ENCODE peak calls at places on chromosomes 4 and X, in eight cellular contexts. One of them, this sample, is unnamed.

GRCh38 chr4:21011106-21011505 is 310.8 kb downstream of the PACRGL start:
- DNase-seq in prostate gland: no peak
- DNase-seq in right cardiac atrium: no peak
- DNase-seq in tibial artery: no peak
- DNase-seq in upper lobe of right lung: no peak
- DNase-seq in mesendoderm: no peak
- DNase-seq in aorta: no peak
- DNase-seq in uterus: no peak
- DNase-seq in this sample: no peak

GRCh38 chr4:1291996-1292702 is 2.5 kb downstream of the MAEA start:
- DNase-seq in tibial artery: peak
- DNase-seq in prostate gland: no peak
- DNase-seq in right cardiac atrium: no peak
- DNase-seq in uterus: no peak
- DNase-seq in mesendoderm: no peak
- DNase-seq in aorta: peak
- DNase-seq in upper lobe of right lung: no peak
- DNase-seq in this sample: no peak

GRCh38 chr4:112526061-112526460 is 10.1 kb upstream of the NEUROG2 start:
- DNase-seq in aorta: no peak
- DNase-seq in uterus: no peak
- DNase-seq in prostate gland: no peak
- DNase-seq in mesendoderm: no peak
- DNase-seq in upper lobe of right lung: no peak
- DNase-seq in right cardiac atrium: no peak
- DNase-seq in tibial artery: no peak
- DNase-seq in this sample: no peak

GRCh38 chr4:69731261-69731660 is 29.2 kb downstream of the SULT1B1 start:
- DNase-seq in mesendoderm: no peak
- DNase-seq in right cardiac atrium: no peak
- DNase-seq in upper lobe of right lung: no peak
- DNase-seq in tibial artery: no peak
- DNase-seq in uterus: no peak
- DNase-seq in prostate gland: no peak
- DNase-seq in aorta: no peak
- DNase-seq in this sample: no peak

GRCh38 chrX:149185087-149185486 is 320.0 kb downstream of the IDS start:
- DNase-seq in uterus: no peak
- DNase-seq in upper lobe of right lung: no peak
- DNase-seq in tibial artery: no peak
- DNase-seq in right cardiac atrium: no peak
- DNase-seq in mesendoderm: no peak
- DNase-seq in aorta: no peak
- DNase-seq in prostate gland: no peak
- DNase-seq in this sample: no peak

GRCh38 chr4:21826071-21826470 is 122.5 kb downstream of the KCNIP4 start:
- DNase-seq in uterus: no peak
- DNase-seq in mesendoderm: no peak
- DNase-seq in prostate gland: no peak
- DNase-seq in upper lobe of right lung: no peak
- DNase-seq in tibial artery: no peak
- DNase-seq in right cardiac atrium: no peak
- DNase-seq in aorta: no peak
- DNase-seq in this sample: no peak

GRCh38 chrX:93985621-93986020 is 311.6 kb downstream of the FAM133A start:
- DNase-seq in prostate gland: no peak
- DNase-seq in uterus: no peak
- DNase-seq in upper lobe of right lung: no peak
- DNase-seq in tibial artery: no peak
- DNase-seq in right cardiac atrium: no peak
- DNase-seq in mesendoderm: peak
- DNase-seq in aorta: no peak
- DNase-seq in this sample: no peak

GRCh38 chr4:60805500-60806313 is 394.4 kb upstream of the ADGRL3 start:
- DNase-seq in aorta: no peak
- DNase-seq in upper lobe of right lung: no peak
- DNase-seq in prostate gland: no peak
- DNase-seq in tibial artery: no peak
- DNase-seq in uterus: no peak
- DNase-seq in right cardiac atrium: no peak
- DNase-seq in mesendoderm: peak
- DNase-seq in this sample: no peak

GRCh38 chr4:6441202-6441582 is 31.2 kb downstream of the PPP2R2C start:
- DNase-seq in right cardiac atrium: no peak
- DNase-seq in tibial artery: no peak
- DNase-seq in upper lobe of right lung: peak
- DNase-seq in aorta: peak
- DNase-seq in prostate gland: no peak
- DNase-seq in uterus: no peak
- DNase-seq in mesendoderm: no peak
- DNase-seq in this sample: no peak

GRCh38 chr4:22410645-22411247 is 105.1 kb downstream of the ADGRA3 start:
- DNase-seq in prostate gland: no peak
- DNase-seq in right cardiac atrium: no peak
- DNase-seq in tibial artery: no peak
- DNase-seq in upper lobe of right lung: no peak
- DNase-seq in mesendoderm: no peak
- DNase-seq in uterus: no peak
- DNase-seq in aorta: no peak
- DNase-seq in this sample: no peak

GRCh38 chrX:76428243-76429130 is 977 bp downstream of the MAGEE1 start:
- DNase-seq in aorta: peak
- DNase-seq in upper lobe of right lung: peak
- DNase-seq in prostate gland: peak
- DNase-seq in right cardiac atrium: peak
- DNase-seq in tibial artery: no peak
- DNase-seq in uterus: peak
- DNase-seq in mesendoderm: peak
- DNase-seq in this sample: peak

GRCh38 chr4:182144621-182145359 is 98.4 kb upstream of the TENM3 start:
- DNase-seq in upper lobe of right lung: no peak
- DNase-seq in aorta: peak
- DNase-seq in tibial artery: no peak
- DNase-seq in mesendoderm: peak
- DNase-seq in right cardiac atrium: peak
- DNase-seq in uterus: peak
- DNase-seq in prostate gland: no peak
- DNase-seq in this sample: no peak

GRCh38 chr4:119638359-119638758 is 9.8 kb upstream of the PDE5A start:
- DNase-seq in right cardiac atrium: no peak
- DNase-seq in tibial artery: no peak
- DNase-seq in prostate gland: no peak
- DNase-seq in upper lobe of right lung: no peak
- DNase-seq in mesendoderm: no peak
- DNase-seq in aorta: no peak
- DNase-seq in uterus: no peak
- DNase-seq in this sample: no peak

GRCh38 chr4:125433453-125433852 is 118.7 kb downstream of the FAT4 start:
- DNase-seq in mesendoderm: no peak
- DNase-seq in prostate gland: no peak
- DNase-seq in aorta: no peak
- DNase-seq in upper lobe of right lung: no peak
- DNase-seq in tibial artery: no peak
- DNase-seq in right cardiac atrium: no peak
- DNase-seq in uterus: no peak
- DNase-seq in this sample: no peak

GRCh38 chr4:104826171-104826570 is 320.5 kb upstream of the TET2 start:
- DNase-seq in aorta: no peak
- DNase-seq in mesendoderm: no peak
- DNase-seq in right cardiac atrium: no peak
- DNase-seq in prostate gland: no peak
- DNase-seq in upper lobe of right lung: no peak
- DNase-seq in tibial artery: no peak
- DNase-seq in uterus: no peak
- DNase-seq in this sample: no peak

GRCh38 chrX:17833954-17834353 is 27.1 kb downstream of the RAI2 start:
- DNase-seq in prostate gland: no peak
- DNase-seq in right cardiac atrium: peak
- DNase-seq in tibial artery: no peak
- DNase-seq in aorta: no peak
- DNase-seq in mesendoderm: no peak
- DNase-seq in uterus: no peak
- DNase-seq in upper lobe of right lung: no peak
- DNase-seq in this sample: no peak

GRCh38 chr4:5711479-5712184 is 631 bp downstream of the EVC start:
- DNase-seq in uterus: peak
- DNase-seq in mesendoderm: peak
- DNase-seq in upper lobe of right lung: peak
- DNase-seq in tibial artery: no peak
- DNase-seq in right cardiac atrium: peak
- DNase-seq in aorta: peak
- DNase-seq in prostate gland: no peak
- DNase-seq in this sample: peak

GRCh38 chr4:3465698-3466671 is 2.9 kb downstream of the DOK7 start:
- DNase-seq in upper lobe of right lung: no peak
- DNase-seq in right cardiac atrium: peak
- DNase-seq in uterus: no peak
- DNase-seq in prostate gland: no peak
- DNase-seq in tibial artery: no peak
- DNase-seq in mesendoderm: peak
- DNase-seq in aorta: no peak
- DNase-seq in this sample: peak

GRCh38 chr4:35835893-35836292 is 408.4 kb downstream of the ARAP2 start:
- DNase-seq in uterus: no peak
- DNase-seq in right cardiac atrium: no peak
- DNase-seq in upper lobe of right lung: no peak
- DNase-seq in aorta: no peak
- DNase-seq in prostate gland: no peak
- DNase-seq in tibial artery: no peak
- DNase-seq in mesendoderm: no peak
- DNase-seq in this sample: no peak

GRCh38 chr4:12421364-12421763 is 992.7 kb upstream of the HS3ST1 start:
- DNase-seq in mesendoderm: peak
- DNase-seq in upper lobe of right lung: no peak
- DNase-seq in uterus: no peak
- DNase-seq in tibial artery: no peak
- DNase-seq in right cardiac atrium: no peak
- DNase-seq in prostate gland: no peak
- DNase-seq in aorta: no peak
- DNase-seq in this sample: no peak

GRCh38 chrX:23804578-23804977 is 21.6 kb downstream of the SAT1 start:
- DNase-seq in right cardiac atrium: no peak
- DNase-seq in upper lobe of right lung: no peak
- DNase-seq in tibial artery: no peak
- DNase-seq in uterus: no peak
- DNase-seq in mesendoderm: no peak
- DNase-seq in aorta: no peak
- DNase-seq in prostate gland: no peak
- DNase-seq in this sample: no peak
- H3K4me3 ChIP-seq in right cardiac atrium: no peak
- H3K4me3 ChIP-seq in upper lobe of right lung: no peak
- H3K4me3 ChIP-seq in tibial artery: no peak
- H3K4me3 ChIP-seq in uterus: no peak
- H3K4me3 ChIP-seq in mesendoderm: no peak
- H3K4me3 ChIP-seq in aorta: no peak
- H3K4me3 ChIP-seq in prostate gland: no peak
- H3K4me3 ChIP-seq in this sample: no peak

DNA sequence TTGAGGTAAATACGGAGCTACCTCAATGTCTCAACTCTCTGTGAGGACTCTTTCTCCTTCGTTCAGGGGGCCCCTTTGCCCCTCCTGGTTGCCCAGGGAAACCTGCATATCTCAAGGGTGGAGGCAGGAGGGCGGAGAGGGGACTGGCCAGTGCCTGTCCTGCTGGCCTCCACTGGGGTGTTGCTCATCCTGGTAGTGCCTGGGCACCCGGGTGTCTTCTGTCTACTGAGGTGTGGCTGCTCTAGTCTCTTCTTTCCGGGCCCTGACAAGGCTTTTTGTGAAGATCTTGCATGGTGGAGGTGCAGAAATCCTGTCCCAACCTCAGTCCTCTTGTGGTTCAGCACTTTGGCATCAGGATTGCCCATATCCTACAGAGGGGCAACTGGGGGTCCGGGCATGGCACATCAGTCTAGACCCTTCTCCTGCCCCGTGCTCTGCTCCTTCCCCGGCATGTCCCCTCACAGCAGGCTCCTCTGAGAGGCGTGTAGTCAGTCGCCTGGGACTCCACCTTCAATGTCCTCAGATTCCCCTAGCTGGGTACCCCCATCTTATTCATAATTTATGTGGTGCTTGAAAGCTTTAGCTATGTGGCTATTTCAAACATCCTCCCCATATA is 1.9 kb downstream of the CCDC110 start:
- DNase-seq in tibial artery: no peak
- DNase-seq in uterus: no peak
- DNase-seq in upper lobe of right lung: no peak
- DNase-seq in mesendoderm: no peak
- DNase-seq in prostate gland: no peak
- DNase-seq in aorta: no peak
- DNase-seq in right cardiac atrium: peak
- DNase-seq in this sample: peak
- H3K27ac ChIP-seq in tibial artery: peak
- H3K27ac ChIP-seq in uterus: no peak
- H3K27ac ChIP-seq in upper lobe of right lung: no peak
- H3K27ac ChIP-seq in mesendoderm: no peak
- H3K27ac ChIP-seq in prostate gland: no peak
- H3K27ac ChIP-seq in aorta: no peak
- H3K27ac ChIP-seq in right cardiac atrium: no peak
- H3K27ac ChIP-seq in this sample: no peak

GRCh38 chr4:143699331-143700059 is 980 bp downstream of the FREM3 start:
- DNase-seq in right cardiac atrium: peak
- DNase-seq in aorta: no peak
- DNase-seq in uterus: no peak
- DNase-seq in tibial artery: no peak
- DNase-seq in mesendoderm: no peak
- DNase-seq in prostate gland: no peak
- DNase-seq in upper lobe of right lung: no peak
- DNase-seq in this sample: peak
- H3K4me3 ChIP-seq in right cardiac atrium: peak
- H3K4me3 ChIP-seq in aorta: no peak
- H3K4me3 ChIP-seq in uterus: no peak
- H3K4me3 ChIP-seq in tibial artery: peak
- H3K4me3 ChIP-seq in mesendoderm: no peak
- H3K4me3 ChIP-seq in prostate gland: no peak
- H3K4me3 ChIP-seq in upper lobe of right lung: no peak
- H3K4me3 ChIP-seq in this sample: no peak

GRCh38 chr4:10105421-10105820 is 11.2 kb downstream of the WDR1 start:
- DNase-seq in tibial artery: no peak
- DNase-seq in uterus: no peak
- DNase-seq in aorta: no peak
- DNase-seq in mesendoderm: no peak
- DNase-seq in right cardiac atrium: no peak
- DNase-seq in prostate gland: no peak
- DNase-seq in upper lobe of right lung: no peak
- DNase-seq in this sample: no peak

GRCh38 chr4:10104991-10105276 is 11.7 kb downstream of the WDR1 start:
- DNase-seq in uterus: no peak
- DNase-seq in tibial artery: no peak
- DNase-seq in mesendoderm: no peak
- DNase-seq in upper lobe of right lung: no peak
- DNase-seq in right cardiac atrium: no peak
- DNase-seq in prostate gland: no peak
- DNase-seq in aorta: no peak
- DNase-seq in this sample: no peak

GRCh38 chr4:10107111-10108091 is 9.2 kb downstream of the WDR1 start:
- DNase-seq in right cardiac atrium: no peak
- DNase-seq in tibial artery: no peak
- DNase-seq in mesendoderm: no peak
- DNase-seq in uterus: no peak
- DNase-seq in prostate gland: no peak
- DNase-seq in aorta: no peak
- DNase-seq in upper lobe of right lung: no peak
- DNase-seq in this sample: no peak

GRCh38 chr4:10105920-10106319 is 10.7 kb downstream of the WDR1 start:
- DNase-seq in aorta: no peak
- DNase-seq in prostate gland: no peak
- DNase-seq in upper lobe of right lung: no peak
- DNase-seq in right cardiac atrium: no peak
- DNase-seq in mesendoderm: no peak
- DNase-seq in uterus: no peak
- DNase-seq in tibial artery: no peak
- DNase-seq in this sample: no peak

GRCh38 chr4:10106421-10107039 is 10.1 kb downstream of the WDR1 start:
- DNase-seq in uterus: peak
- DNase-seq in aorta: peak
- DNase-seq in mesendoderm: peak
- DNase-seq in prostate gland: peak
- DNase-seq in upper lobe of right lung: no peak
- DNase-seq in tibial artery: peak
- DNase-seq in right cardiac atrium: peak
- DNase-seq in this sample: peak
- H3K27ac ChIP-seq in uterus: peak
- H3K27ac ChIP-seq in aorta: peak
- H3K27ac ChIP-seq in mesendoderm: no peak
- H3K27ac ChIP-seq in prostate gland: peak
- H3K27ac ChIP-seq in upper lobe of right lung: peak
- H3K27ac ChIP-seq in tibial artery: peak
- H3K27ac ChIP-seq in right cardiac atrium: peak
- H3K27ac ChIP-seq in this sample: no peak

This sample was measured in pancreas.